ENCODE peak calls at places on chromosomes 16 and 17, in four cellular contexts. W is prostate gland, H is colonic mucosa, S is kidney. R is an unnamed sample.

GRCh38 chr17:66580601-66581385 is 254.1 kb upstream of the CACNG5 start:
- DNase-seq in W (peak; percentile 23), H (peak; percentile 57), S (peak; percentile 86), R (no peak)

GRCh38 chr16:73572135-73572534 is 524.2 kb upstream of the ZFHX3 start:
- DNase-seq in W (peak; percentile 63), H (peak; percentile 35), S (peak; percentile 77), R (no peak)

GRCh38 chr17:30975042-30975820 is 4.4 kb downstream of the RNF135 start:
- DNase-seq in W (no peak), H (no peak), S (no peak), R (no peak)

GRCh38 chr16:2009302-2009711 is 314 bp downstream of the ZNF598 start:
- DNase-seq in W (no peak), H (no peak), S (peak; percentile 85), R (no peak)

GRCh38 chr16:12300946-12301500 is 324.5 kb downstream of the SNX29 start:
- DNase-seq in W (no peak), H (no peak), S (no peak), R (no peak)

GRCh38 chr16:22003195-22003594 is 2.3 kb upstream of the PDZD9 start:
- DNase-seq in W (no peak), H (no peak), S (no peak), R (no peak)

GRCh38 chr17:41802961-41803682 is 8.6 kb downstream of the P3H4 start:
- DNase-seq in W (no peak), H (peak; percentile 20), S (peak; percentile 79), R (no peak)

GRCh38 chr17:12637015-12637414 is 28.7 kb upstream of the MYOCD start:
- DNase-seq in W (no peak), H (no peak), S (no peak), R (peak; percentile 58)

GRCh38 chr16:57019746-57020145 is 30.4 kb downstream of the NLRC5 start:
- DNase-seq in W (no peak), H (no peak), S (no peak), R (no peak)

GRCh38 chr17:47857551-47858410 is 6.8 kb upstream of the SP6 start:
- DNase-seq in W (no peak), H (no peak), S (no peak), R (no peak)

GRCh38 chr16:50273888-50274770 is 7.8 kb downstream of the ADCY7 start:
- DNase-seq in W (no peak), H (peak; percentile 28), S (peak; percentile 73), R (peak; percentile 45)

GRCh38 chr17:22435231-22435974 is 743.1 kb downstream of the KCNJ18 start:
- DNase-seq in W (no peak), H (no peak), S (no peak), R (no peak)

GRCh38 chr17:67289174-67289876 is 44.3 kb upstream of the HELZ start:
- DNase-seq in W (peak; percentile 33), H (peak; percentile 52), S (peak; percentile 92), R (no peak)

GRCh38 chr17:67420994-67421393 is 43.9 kb downstream of the PITPNC1 start:
- DNase-seq in W (no peak), H (peak; percentile 41), S (no peak), R (no peak)

GRCh38 chr17:8421571-8421970 is 14.1 kb upstream of the NDEL1 start:
- DNase-seq in W (no peak), H (no peak), S (no peak), R (no peak)

GRCh38 chr16:66752379-66752778 is 970 bp upstream of the DYNC1LI2 start:
- DNase-seq in W (no peak), H (no peak), S (no peak), R (no peak)

GRCh38 chr17:61353615-61354014 is 46.0 kb upstream of the TBX2 start:
- DNase-seq in W (no peak), H (no peak), S (no peak), R (no peak)

GRCh38 chr16:72666267-72666666 is 381.7 kb downstream of the ZFHX3 start:
- DNase-seq in W (no peak), H (no peak), S (no peak), R (no peak)

GRCh38 chr16:46852130-46852529 is 21.1 kb upstream of the C16orf87 start:
- DNase-seq in W (no peak), H (no peak), S (no peak), R (no peak)

GRCh38 chr16:47627056-47627455 is 165.9 kb downstream of the PHKB start:
- DNase-seq in W (no peak), H (no peak), S (no peak), R (no peak)

DNA sequence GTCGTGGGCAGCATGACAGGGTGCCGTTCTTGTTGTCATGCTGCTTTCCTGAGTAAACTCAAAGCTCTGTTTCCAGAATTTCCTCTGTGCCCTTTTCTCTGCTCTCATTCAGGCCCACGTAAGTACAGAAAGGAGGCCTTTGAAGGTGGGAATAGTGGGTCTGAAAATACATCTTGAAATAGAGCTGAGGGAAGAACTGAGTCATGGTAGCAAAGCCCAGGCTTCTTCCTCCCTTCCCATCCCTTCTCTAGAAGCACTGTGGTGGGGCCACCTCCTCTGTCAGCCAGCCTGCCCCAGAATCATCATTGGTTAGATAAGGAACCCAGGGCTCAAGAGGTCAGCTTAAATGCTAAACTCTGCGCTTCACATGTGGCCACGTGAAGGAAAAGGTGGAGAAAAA is 9.4 kb downstream of the CTRL start:
- DNase-seq in W (no peak), H (no peak), S (no peak), R (no peak)
- H3K27ac ChIP-seq in W (no peak overlapping the region), H (no peak overlapping the region), S (no peak overlapping the region), R (no peak overlapping the region)

GRCh38 chr17:81081619-81082176 is 46.7 kb downstream of the BAIAP2 start:
- DNase-seq in W (no peak), H (no peak), S (no peak), R (no peak)
- H3K4me1 ChIP-seq in W (peaks cover 53% of the 10 kb centered on the region), H (no peaks in the 10 kb centered on the region), S (peaks cover 24% of the 10 kb centered on the region), R (peaks cover 19% of the 10 kb centered on the region)

GRCh38 chr17:63635313-63635712 is 13.1 kb downstream of the MAP3K3 start:
- DNase-seq in W (no peak), H (no peak), S (no peak), R (no peak)

GRCh38 chr17:63634163-63634562 is 11.9 kb downstream of the MAP3K3 start:
- DNase-seq in W (no peak), H (no peak), S (no peak), R (no peak)

GRCh38 chr17:63634816-63635215 is 12.6 kb downstream of the MAP3K3 start:
- DNase-seq in W (no peak), H (no peak), S (no peak), R (no peak)

GRCh38 chr17:63635787-63636186 is 13.6 kb downstream of the MAP3K3 start:
- DNase-seq in W (no peak), H (no peak), S (no peak), R (no peak)

GRCh38 chr17:63633742-63634141 is 11.5 kb downstream of the MAP3K3 start:
- DNase-seq in W (no peak), H (no peak), S (no peak), R (no peak)
- H3K27ac ChIP-seq in W (no peak overlapping the region), H (no peak overlapping the region), S (peak overlapping the region; percentile 40), R (no peak overlapping the region)

GRCh38 chr17:57268176-57268575 is 11.9 kb downstream of the MSI2 start:
- DNase-seq in W (no peak), H (no peak), S (no peak), R (no peak)
- H3K4me1 ChIP-seq in W (peaks cover 4% of the 10 kb centered on the region), H (no peaks in the 10 kb centered on the region), S (peaks cover 9% of the 10 kb centered on the region), R (peaks cover 15% of the 10 kb centered on the region)

DNA sequence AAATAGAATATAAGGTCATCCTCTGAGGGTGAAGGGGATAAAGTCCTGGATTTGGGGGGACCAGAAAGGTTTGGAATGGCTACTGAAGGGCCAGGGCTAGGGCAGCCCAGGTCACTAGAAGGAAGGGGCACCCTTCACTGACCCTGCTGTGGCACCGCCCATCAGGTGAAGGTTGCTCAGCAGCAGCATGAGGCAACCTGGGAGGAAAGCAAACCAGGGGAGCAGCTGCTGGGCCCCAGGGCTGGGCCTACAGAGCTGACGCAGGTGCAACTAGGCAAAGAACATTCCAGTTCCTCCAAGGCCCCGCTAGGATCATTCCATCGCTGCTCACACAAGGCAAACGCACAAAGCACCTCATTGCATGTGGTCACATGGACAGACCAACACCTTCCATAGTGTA is 3.4 kb upstream of the HSBP1 start:
- DNase-seq in W (no peak), H (no peak), S (no peak), R (no peak)
- H3K27ac ChIP-seq in W (peak overlapping the region; percentile 64), H (no peak overlapping the region), S (no peak overlapping the region), R (no peak overlapping the region)

R was measured in RWPE2.